ENCODE peak calls at places on chromosomes 12 and 14, in seven cellular contexts. One of them, this sample, is unnamed.

GRCh38 chr14:42424501-42424900 is 817.8 kb downstream of the LRFN5 start:
- DNase-seq in lower lobe of right lung: no peak
- DNase-seq in tibial artery: no peak
- DNase-seq in left ventricle myocardium inferior: no peak
- DNase-seq in CD8-positive, alpha-beta memory T cell: no peak
- DNase-seq in HCT116: no peak
- DNase-seq in heart left ventricle: no peak
- DNase-seq in this sample: no peak

GRCh38 chr12:63179224-63179623 is 28.2 kb upstream of the AVPR1A start:
- DNase-seq in lower lobe of right lung: no peak
- DNase-seq in tibial artery: no peak
- DNase-seq in left ventricle myocardium inferior: no peak
- DNase-seq in CD8-positive, alpha-beta memory T cell: no peak
- DNase-seq in HCT116: no peak
- DNase-seq in heart left ventricle: no peak
- DNase-seq in this sample: no peak

GRCh38 chr12:57772429-57773322 is at the start of gene EEF1AKMT3:
- DNase-seq in lower lobe of right lung: peak; percentile 79
- DNase-seq in tibial artery: peak; percentile 72
- DNase-seq in left ventricle myocardium inferior: peak; percentile 75
- DNase-seq in CD8-positive, alpha-beta memory T cell: no peak
- DNase-seq in HCT116: no peak
- DNase-seq in heart left ventricle: peak; percentile 75
- DNase-seq in this sample: peak; percentile 77

GRCh38 chr14:98168196-98168985 is 1103.6 kb downstream of the BCL11B start:
- DNase-seq in lower lobe of right lung: no peak
- DNase-seq in tibial artery: no peak
- DNase-seq in left ventricle myocardium inferior: no peak
- DNase-seq in CD8-positive, alpha-beta memory T cell: no peak
- DNase-seq in HCT116: no peak
- DNase-seq in heart left ventricle: no peak
- DNase-seq in this sample: no peak

GRCh38 chr14:24275524-24276139 is 4.2 kb upstream of the RABGGTA start:
- DNase-seq in lower lobe of right lung: peak; percentile 8
- DNase-seq in tibial artery: no peak
- DNase-seq in left ventricle myocardium inferior: no peak
- DNase-seq in CD8-positive, alpha-beta memory T cell: no peak
- DNase-seq in HCT116: no peak
- DNase-seq in heart left ventricle: no peak
- DNase-seq in this sample: peak; percentile 42

GRCh38 chr14:103155013-103155412 is 31.8 kb downstream of the TNFAIP2 start:
- DNase-seq in lower lobe of right lung: peak; percentile 81
- DNase-seq in tibial artery: peak; percentile 85
- DNase-seq in left ventricle myocardium inferior: peak; percentile 80
- DNase-seq in CD8-positive, alpha-beta memory T cell: no peak
- DNase-seq in HCT116: peak; percentile 61
- DNase-seq in heart left ventricle: peak; percentile 91
- DNase-seq in this sample: no peak

GRCh38 chr12:26818201-26818600 is 14.8 kb downstream of the ITPR2 start:
- DNase-seq in lower lobe of right lung: no peak
- DNase-seq in tibial artery: no peak
- DNase-seq in left ventricle myocardium inferior: no peak
- DNase-seq in CD8-positive, alpha-beta memory T cell: no peak
- DNase-seq in HCT116: no peak
- DNase-seq in heart left ventricle: no peak
- DNase-seq in this sample: no peak

GRCh38 chr12:68772714-68773113 is 26.7 kb downstream of the SLC35E3 start:
- DNase-seq in lower lobe of right lung: no peak
- DNase-seq in tibial artery: no peak
- DNase-seq in left ventricle myocardium inferior: no peak
- DNase-seq in CD8-positive, alpha-beta memory T cell: peak; percentile 5
- DNase-seq in HCT116: no peak
- DNase-seq in heart left ventricle: no peak
- DNase-seq in this sample: no peak

GRCh38 chr14:92958373-92959188 is 35.6 kb downstream of the CHGA start:
- DNase-seq in lower lobe of right lung: no peak
- DNase-seq in tibial artery: no peak
- DNase-seq in left ventricle myocardium inferior: no peak
- DNase-seq in CD8-positive, alpha-beta memory T cell: no peak
- DNase-seq in HCT116: no peak
- DNase-seq in heart left ventricle: no peak
- DNase-seq in this sample: peak; percentile 38

GRCh38 chr14:59507063-59507751 is 22.9 kb downstream of the JKAMP start:
- DNase-seq in lower lobe of right lung: no peak
- DNase-seq in tibial artery: peak; percentile 42
- DNase-seq in left ventricle myocardium inferior: peak; percentile 24
- DNase-seq in CD8-positive, alpha-beta memory T cell: peak; percentile 12
- DNase-seq in HCT116: peak; percentile 42
- DNase-seq in heart left ventricle: peak; percentile 40
- DNase-seq in this sample: peak; percentile 16

GRCh38 chr12:75735853-75736252 is 224.4 kb upstream of the KRR1 start:
- DNase-seq in lower lobe of right lung: no peak
- DNase-seq in tibial artery: no peak
- DNase-seq in left ventricle myocardium inferior: no peak
- DNase-seq in CD8-positive, alpha-beta memory T cell: no peak
- DNase-seq in HCT116: no peak
- DNase-seq in heart left ventricle: no peak
- DNase-seq in this sample: peak; percentile 53

GRCh38 chr14:68952544-68953535 is 26.3 kb downstream of the ACTN1 start:
- DNase-seq in lower lobe of right lung: no peak
- DNase-seq in tibial artery: no peak
- DNase-seq in left ventricle myocardium inferior: peak; percentile 59
- DNase-seq in CD8-positive, alpha-beta memory T cell: no peak
- DNase-seq in HCT116: no peak
- DNase-seq in heart left ventricle: peak; percentile 59
- DNase-seq in this sample: no peak

GRCh38 chr12:106281056-106281782 is 21.3 kb upstream of the TCP11L2 start:
- DNase-seq in lower lobe of right lung: no peak
- DNase-seq in tibial artery: no peak
- DNase-seq in left ventricle myocardium inferior: no peak
- DNase-seq in CD8-positive, alpha-beta memory T cell: no peak
- DNase-seq in HCT116: no peak
- DNase-seq in heart left ventricle: no peak
- DNase-seq in this sample: no peak

GRCh38 chr12:77488041-77488620 is 342.6 kb upstream of the NAV3 start:
- DNase-seq in lower lobe of right lung: no peak
- DNase-seq in tibial artery: no peak
- DNase-seq in left ventricle myocardium inferior: no peak
- DNase-seq in CD8-positive, alpha-beta memory T cell: no peak
- DNase-seq in HCT116: no peak
- DNase-seq in heart left ventricle: no peak
- DNase-seq in this sample: no peak

GRCh38 chr14:104342435-104343293 is 204.3 kb downstream of the KIF26A start:
- DNase-seq in lower lobe of right lung: no peak
- DNase-seq in tibial artery: no peak
- DNase-seq in left ventricle myocardium inferior: no peak
- DNase-seq in CD8-positive, alpha-beta memory T cell: no peak
- DNase-seq in HCT116: no peak
- DNase-seq in heart left ventricle: no peak
- DNase-seq in this sample: peak; percentile 52

GRCh38 chr14:56271988-56272387 is 153.8 kb downstream of the PELI2 start:
- DNase-seq in lower lobe of right lung: no peak
- DNase-seq in tibial artery: no peak
- DNase-seq in left ventricle myocardium inferior: no peak
- DNase-seq in CD8-positive, alpha-beta memory T cell: no peak
- DNase-seq in HCT116: no peak
- DNase-seq in heart left ventricle: no peak
- DNase-seq in this sample: no peak

GRCh38 chr14:36944307-36945010 is 227.9 kb downstream of the SLC25A21 start:
- DNase-seq in lower lobe of right lung: no peak
- DNase-seq in tibial artery: no peak
- DNase-seq in left ventricle myocardium inferior: no peak
- DNase-seq in CD8-positive, alpha-beta memory T cell: no peak
- DNase-seq in HCT116: no peak
- DNase-seq in heart left ventricle: no peak
- DNase-seq in this sample: no peak

GRCh38 chr12:98060421-98060820 is 455.0 kb upstream of the TMPO start:
- DNase-seq in lower lobe of right lung: no peak
- DNase-seq in tibial artery: no peak
- DNase-seq in left ventricle myocardium inferior: no peak
- DNase-seq in CD8-positive, alpha-beta memory T cell: no peak
- DNase-seq in HCT116: no peak
- DNase-seq in heart left ventricle: no peak
- DNase-seq in this sample: no peak

GRCh38 chr12:122560138-122560537 is 33.1 kb downstream of the KNTC1 start:
- DNase-seq in lower lobe of right lung: no peak
- DNase-seq in tibial artery: no peak
- DNase-seq in left ventricle myocardium inferior: no peak
- DNase-seq in CD8-positive, alpha-beta memory T cell: no peak
- DNase-seq in HCT116: no peak
- DNase-seq in heart left ventricle: no peak
- DNase-seq in this sample: no peak

GRCh38 chr12:103793512-103794045 is 47.5 kb downstream of the NT5DC3 start:
- DNase-seq in lower lobe of right lung: no peak
- DNase-seq in tibial artery: no peak
- DNase-seq in left ventricle myocardium inferior: no peak
- DNase-seq in CD8-positive, alpha-beta memory T cell: no peak
- DNase-seq in HCT116: no peak
- DNase-seq in heart left ventricle: no peak
- DNase-seq in this sample: no peak
- H3K27ac ChIP-seq in lower lobe of right lung: no peak overlapping the region
- H3K27ac ChIP-seq in tibial artery: no peak overlapping the region
- H3K27ac ChIP-seq in left ventricle myocardium inferior: no peak overlapping the region
- H3K27ac ChIP-seq in CD8-positive, alpha-beta memory T cell: no peak overlapping the region
- H3K27ac ChIP-seq in HCT116: no peak overlapping the region
- H3K27ac ChIP-seq in heart left ventricle: no peak overlapping the region
- H3K27ac ChIP-seq in this sample: no peak overlapping the region

GRCh38 chr12:116607039-116607438 is 47.9 kb downstream of the MAP1LC3B2 start:
- DNase-seq in lower lobe of right lung: no peak
- DNase-seq in tibial artery: no peak
- DNase-seq in left ventricle myocardium inferior: no peak
- DNase-seq in CD8-positive, alpha-beta memory T cell: no peak
- DNase-seq in HCT116: no peak
- DNase-seq in heart left ventricle: no peak
- DNase-seq in this sample: no peak

GRCh38 chr12:116603516-116603915 is 44.3 kb downstream of the MAP1LC3B2 start:
- DNase-seq in lower lobe of right lung: no peak
- DNase-seq in tibial artery: no peak
- DNase-seq in left ventricle myocardium inferior: no peak
- DNase-seq in CD8-positive, alpha-beta memory T cell: no peak
- DNase-seq in HCT116: no peak
- DNase-seq in heart left ventricle: no peak
- DNase-seq in this sample: no peak

GRCh38 chr12:116606397-116606796 is 47.2 kb downstream of the MAP1LC3B2 start:
- DNase-seq in lower lobe of right lung: no peak
- DNase-seq in tibial artery: no peak
- DNase-seq in left ventricle myocardium inferior: no peak
- DNase-seq in CD8-positive, alpha-beta memory T cell: no peak
- DNase-seq in HCT116: no peak
- DNase-seq in heart left ventricle: no peak
- DNase-seq in this sample: no peak

GRCh38 chr12:116604151-116604550 is 45.0 kb downstream of the MAP1LC3B2 start:
- DNase-seq in lower lobe of right lung: no peak
- DNase-seq in tibial artery: peak; percentile 38
- DNase-seq in left ventricle myocardium inferior: no peak
- DNase-seq in CD8-positive, alpha-beta memory T cell: no peak
- DNase-seq in HCT116: no peak
- DNase-seq in heart left ventricle: no peak
- DNase-seq in this sample: no peak

GRCh38 chr12:116604883-116605641 is 45.9 kb downstream of the MAP1LC3B2 start:
- DNase-seq in lower lobe of right lung: no peak
- DNase-seq in tibial artery: no peak
- DNase-seq in left ventricle myocardium inferior: no peak
- DNase-seq in CD8-positive, alpha-beta memory T cell: no peak
- DNase-seq in HCT116: no peak
- DNase-seq in heart left ventricle: no peak
- DNase-seq in this sample: no peak
- H3K4me3 ChIP-seq in lower lobe of right lung: peak overlapping the region; percentile 2
- H3K4me3 ChIP-seq in tibial artery: no peak overlapping the region
- H3K4me3 ChIP-seq in left ventricle myocardium inferior: peak overlapping the region; percentile 2
- H3K4me3 ChIP-seq in CD8-positive, alpha-beta memory T cell: no peak overlapping the region
- H3K4me3 ChIP-seq in HCT116: no peak overlapping the region
- H3K4me3 ChIP-seq in heart left ventricle: no peak overlapping the region
- H3K4me3 ChIP-seq in this sample: no peak overlapping the region

DNA sequence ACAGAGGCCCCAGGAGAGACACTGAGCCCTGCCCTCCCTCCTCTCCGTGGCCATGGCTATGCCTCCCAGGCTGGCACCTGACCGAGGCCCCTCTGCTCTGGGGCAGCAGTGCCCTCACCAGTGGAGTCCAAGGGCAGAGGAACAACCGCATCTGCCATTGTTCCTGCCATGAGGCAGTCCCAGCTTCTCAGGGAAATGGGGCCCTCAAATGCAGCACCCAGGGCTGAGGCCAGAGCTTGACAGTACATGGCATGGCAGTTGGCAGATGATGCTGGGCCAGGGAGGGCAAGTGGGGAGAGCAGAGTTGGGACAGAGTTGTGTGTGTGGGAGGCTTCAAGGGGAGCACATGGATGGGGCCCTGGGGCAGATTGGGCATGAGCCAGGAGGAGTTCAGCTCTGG is 21.1 kb upstream of the KRT77 start:
- DNase-seq in lower lobe of right lung: no peak
- DNase-seq in tibial artery: no peak
- DNase-seq in left ventricle myocardium inferior: no peak
- DNase-seq in CD8-positive, alpha-beta memory T cell: no peak
- DNase-seq in HCT116: no peak
- DNase-seq in heart left ventricle: no peak
- DNase-seq in this sample: no peak
- H3K36me3 ChIP-seq in lower lobe of right lung: no peaks in the 10 kb centered on the region
- H3K36me3 ChIP-seq in tibial artery: no peaks in the 10 kb centered on the region
- H3K36me3 ChIP-seq in left ventricle myocardium inferior: no peaks in the 10 kb centered on the region
- H3K36me3 ChIP-seq in CD8-positive, alpha-beta memory T cell: no peaks in the 10 kb centered on the region
- H3K36me3 ChIP-seq in HCT116: no peaks in the 10 kb centered on the region
- H3K36me3 ChIP-seq in heart left ventricle: no peaks in the 10 kb centered on the region
- H3K36me3 ChIP-seq in this sample: no peaks in the 10 kb centered on the region

DNA sequence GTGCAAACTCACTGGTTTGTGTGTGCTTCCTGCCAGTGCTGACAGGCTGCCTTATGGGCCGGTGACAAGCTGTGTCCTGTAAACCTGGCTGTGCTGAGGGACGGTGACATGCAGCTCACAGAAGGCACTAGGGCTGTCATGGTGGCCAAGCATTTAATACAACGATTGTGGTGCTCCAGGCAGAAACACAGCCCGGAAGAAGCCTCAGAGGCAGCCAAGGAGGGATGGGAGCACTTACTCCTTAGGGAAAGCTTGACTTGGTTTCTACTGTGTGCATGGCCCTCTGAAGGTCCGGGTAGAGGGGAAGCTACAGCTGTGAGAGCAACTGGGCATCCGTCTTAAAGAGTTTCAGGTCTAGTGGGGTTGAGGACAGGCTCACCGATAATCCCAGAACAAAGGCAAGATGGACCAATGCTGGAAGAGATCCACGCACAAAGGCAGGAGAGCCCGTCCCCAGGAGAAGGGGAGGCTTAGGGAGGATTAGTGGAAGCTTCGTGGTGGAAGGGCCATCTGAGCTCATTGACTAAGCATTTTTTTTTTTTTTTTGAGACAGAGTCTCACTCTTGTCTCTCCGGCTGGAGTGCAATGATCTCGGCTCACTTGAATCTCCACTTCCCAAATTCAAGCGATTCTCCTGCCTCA is 10.7 kb upstream of the MCRS1 start:
- DNase-seq in lower lobe of right lung: no peak
- DNase-seq in tibial artery: no peak
- DNase-seq in left ventricle myocardium inferior: no peak
- DNase-seq in CD8-positive, alpha-beta memory T cell: no peak
- DNase-seq in HCT116: no peak
- DNase-seq in heart left ventricle: no peak
- DNase-seq in this sample: no peak
- H3K27ac ChIP-seq in lower lobe of right lung: no peak overlapping the region
- H3K27ac ChIP-seq in tibial artery: no peak overlapping the region
- H3K27ac ChIP-seq in left ventricle myocardium inferior: peak overlapping the region; percentile 38
- H3K27ac ChIP-seq in CD8-positive, alpha-beta memory T cell: no peak overlapping the region
- H3K27ac ChIP-seq in HCT116: no peak overlapping the region
- H3K27ac ChIP-seq in heart left ventricle: no peak overlapping the region
- H3K27ac ChIP-seq in this sample: no peak overlapping the region

GRCh38 chr12:14367097-14367661 is 1.7 kb downstream of the ATF7IP start:
- DNase-seq in lower lobe of right lung: no peak
- DNase-seq in tibial artery: no peak
- DNase-seq in left ventricle myocardium inferior: no peak
- DNase-seq in CD8-positive, alpha-beta memory T cell: peak; percentile 67
- DNase-seq in HCT116: no peak
- DNase-seq in heart left ventricle: no peak
- DNase-seq in this sample: no peak
- H3K4me3 ChIP-seq in lower lobe of right lung: peak overlapping the region; percentile 69
- H3K4me3 ChIP-seq in tibial artery: peak overlapping the region; percentile 65
- H3K4me3 ChIP-seq in left ventricle myocardium inferior: peak overlapping the region; percentile 85
- H3K4me3 ChIP-seq in CD8-positive, alpha-beta memory T cell: peak overlapping the region; percentile 76
- H3K4me3 ChIP-seq in HCT116: no peak overlapping the region
- H3K4me3 ChIP-seq in heart left ventricle: peak overlapping the region; percentile 72
- H3K4me3 ChIP-seq in this sample: peak overlapping the region; percentile 27

This sample was measured in pancreas.